ENCODE peak calls at places on chromosomes 12 and 14, in seven cellular contexts. Y, M, C, V, W, G and R are unnamed samples.

GRCh38 chr12:18461738-18462137 is 200.4 kb downstream of the PIK3C2G start:
- DNase-seq in V (no peak), M (no peak), C (peak), Y (peak), W (no peak), G (no peak), R (no peak)

GRCh38 chr12:52125499-52125900 is 46.0 kb downstream of the SMIM41 start:
- DNase-seq in C (no peak), W (no peak), V (no peak), G (no peak), Y (no peak), M (no peak), R (no peak)

GRCh38 chr12:56591111-56591510 is 39.0 kb downstream of the BAZ2A start:
- DNase-seq in G (no peak), M (no peak), V (no peak), W (no peak), Y (no peak), C (no peak), R (no peak)

GRCh38 chr12:31922341-31923062 is 36.7 kb upstream of the RESF1 start:
- DNase-seq in G (no peak), M (no peak), W (no peak), V (no peak), C (no peak), Y (peak), R (peak)

GRCh38 chr12:19236656-19237055 is 107.1 kb downstream of the PLEKHA5 start:
- DNase-seq in Y (peak), M (no peak), G (no peak), W (no peak), V (no peak), C (peak), R (peak)

GRCh38 chr12:32870716-32871115 is 25.9 kb downstream of the PKP2 start:
- DNase-seq in M (no peak), C (no peak), Y (peak), G (no peak), V (peak), W (no peak), R (peak)

GRCh38 chr12:89733579-89734201 is 25.1 kb upstream of the ATP2B1 start:
- DNase-seq in W (no peak), M (no peak), C (peak), G (no peak), V (peak), Y (peak), R (peak)

GRCh38 chr12:123941485-123942276 is 30.9 kb downstream of the CCDC92 start:
- DNase-seq in M (no peak), C (peak), W (no peak), Y (peak), G (no peak), V (no peak), R (peak)

GRCh38 chr14:75537071-75537470 is 14.8 kb downstream of the BATF start:
- DNase-seq in M (no peak), G (no peak), C (no peak), V (peak), W (no peak), Y (no peak), R (no peak)

GRCh38 chr12:12384601-12385321 is 27.9 kb downstream of the BORCS5 start:
- DNase-seq in M (no peak), W (no peak), Y (no peak), V (no peak), G (peak), C (no peak), R (no peak)

GRCh38 chr12:62933871-62934798 is 815 bp downstream of the PPM1H start:
- DNase-seq in W (peak), M (peak), V (peak), C (peak), Y (peak), G (peak), R (peak)

GRCh38 chr12:124737772-124738635 is 125.7 kb downstream of the SCARB1 start:
- DNase-seq in W (no peak), V (no peak), G (no peak), M (no peak), Y (no peak), C (no peak), R (no peak)

GRCh38 chr12:56007892-56008471 is 10.9 kb downstream of the SUOX start:
- DNase-seq in G (no peak), C (peak), W (no peak), Y (no peak), M (no peak), V (peak), R (peak)

GRCh38 chr12:81077329-81077685 is 572 bp upstream of the ACSS3 start:
- DNase-seq in C (peak), G (peak), V (no peak), Y (no peak), M (no peak), W (no peak), R (no peak)

GRCh38 chr14:92551066-92551841 is 37.7 kb downstream of the RIN3 start:
- DNase-seq in C (no peak), G (no peak), W (peak), Y (no peak), V (no peak), M (peak), R (no peak)

GRCh38 chr14:67911506-67911905 is 91.9 kb downstream of the RAD51B start:
- DNase-seq in C (no peak), W (no peak), G (no peak), V (no peak), M (no peak), Y (peak), R (no peak)

GRCh38 chr14:50544911-50545310 is 12.5 kb upstream of the MAP4K5 start:
- DNase-seq in G (no peak), Y (no peak), V (no peak), C (no peak), M (no peak), W (no peak), R (peak)

GRCh38 chr12:15939111-15939510 is 28.0 kb downstream of the DERA start:
- DNase-seq in G (no peak), M (no peak), V (no peak), Y (no peak), W (no peak), C (no peak), R (no peak)

GRCh38 chr12:20646239-20646827 is 48.8 kb upstream of the SLCO1C1 start:
- DNase-seq in Y (peak), G (peak), M (peak), V (peak), W (peak), C (peak), R (peak)

DNA sequence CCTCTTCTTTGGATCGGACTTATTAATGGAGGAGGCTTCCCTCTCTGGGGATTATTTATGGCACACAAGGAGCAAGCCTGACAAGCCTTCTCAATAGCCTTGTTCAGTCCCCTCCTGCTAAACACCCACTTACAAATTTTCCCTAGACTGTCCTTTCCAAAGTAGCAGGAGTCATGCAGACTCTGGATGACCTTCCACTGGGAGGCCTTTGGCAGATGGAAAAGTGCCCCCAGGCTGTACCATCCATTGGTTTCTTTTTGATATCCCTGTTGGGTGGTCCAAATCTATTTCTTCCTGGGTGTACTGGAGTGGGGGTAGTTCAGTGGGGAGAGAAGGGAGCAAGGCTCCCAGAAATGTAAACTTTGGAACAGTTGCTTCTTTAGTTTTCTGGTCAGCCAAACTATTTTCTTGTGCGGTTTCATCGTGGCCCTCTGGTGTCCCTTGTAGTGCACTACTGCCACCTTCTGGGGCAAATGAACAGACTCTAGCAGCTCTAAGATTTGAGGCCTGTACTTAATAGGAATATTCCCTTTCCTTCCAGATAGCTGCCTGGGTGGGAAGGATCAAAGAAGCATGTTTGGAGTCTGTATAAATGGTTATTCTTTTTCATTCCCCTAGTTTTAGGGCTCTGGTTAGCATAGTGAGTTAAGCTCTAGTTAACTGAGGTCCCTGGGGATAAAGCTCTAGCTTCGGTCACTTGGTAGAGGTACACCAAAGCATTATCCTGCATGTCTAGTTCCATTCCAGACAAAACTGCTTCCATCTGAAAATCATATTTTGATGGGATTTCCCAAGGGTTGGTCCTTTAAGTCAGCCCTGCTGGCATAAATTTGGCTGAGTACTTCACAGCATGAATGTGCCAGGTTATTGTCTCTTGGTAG is 409.5 kb downstream of the SLC6A15 start:
- DNase-seq in Y (peak), V (peak), G (peak), C (peak), W (peak), M (peak), R (peak)
- TF ChIP-seq CTCF in Y (peak), V (peak), G (peak), C (peak), W (peak), M (peak), R (peak)

GRCh38 chr14:100422556-100423420 is 99.6 kb downstream of the SLC25A47 start:
- DNase-seq in Y (no peak), C (peak), W (no peak), V (no peak), G (no peak), M (no peak), R (peak)

GRCh38 chr14:100417466-100417865 is 94.3 kb downstream of the SLC25A47 start:
- DNase-seq in V (peak), G (peak), Y (peak), W (no peak), M (no peak), C (peak), R (peak)

GRCh38 chr14:100416921-100417451 is 93.8 kb downstream of the SLC25A47 start:
- DNase-seq in M (no peak), C (peak), G (no peak), Y (peak), V (peak), W (no peak), R (peak)

GRCh38 chr14:100421756-100422470 is 98.8 kb downstream of the SLC25A47 start:
- DNase-seq in M (no peak), Y (no peak), W (no peak), G (no peak), C (no peak), V (peak), R (no peak)

GRCh38 chr14:100419856-100420255 is 96.7 kb downstream of the SLC25A47 start:
- DNase-seq in Y (no peak), W (no peak), M (no peak), C (no peak), G (no peak), V (no peak), R (no peak)
- TF ChIP-seq CTCF in Y (no peak), W (no peak), M (no peak), C (no peak), G (peak), V (peak), R (no peak)

DNA sequence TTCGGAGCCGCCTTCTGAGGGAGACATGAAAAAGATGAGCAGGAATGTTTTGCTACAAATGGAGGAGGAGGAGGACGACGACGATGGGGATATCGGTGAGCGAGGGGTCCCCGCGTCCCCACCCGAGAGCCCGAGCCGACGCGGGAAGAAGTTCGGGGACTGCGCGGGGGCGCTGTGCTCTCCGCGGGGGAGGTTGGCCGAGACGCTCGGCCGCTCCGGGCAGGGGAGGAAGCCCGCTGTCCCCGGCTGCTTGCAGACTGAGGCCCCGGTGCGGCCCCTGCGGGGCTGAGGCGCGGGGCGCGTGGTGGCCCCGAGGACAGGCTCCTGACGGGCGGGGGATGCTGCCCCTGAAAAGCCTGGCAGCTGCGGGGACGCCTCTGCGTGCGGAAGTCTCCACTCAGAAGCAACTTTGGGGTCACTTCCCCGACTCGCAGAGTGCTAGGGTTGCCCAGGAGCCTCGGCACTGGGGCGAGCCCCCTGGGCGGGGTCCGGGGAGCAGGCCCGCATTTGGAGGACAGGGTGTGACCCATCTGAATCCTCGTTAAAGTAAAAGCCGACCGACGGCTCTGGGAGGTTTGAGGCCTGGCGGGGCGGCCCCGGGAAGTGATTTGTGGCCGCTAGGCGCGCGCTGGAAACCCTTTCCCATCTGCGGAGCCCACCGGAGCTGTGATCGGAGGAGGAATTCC is 545 bp downstream of the ANO6 start:
- DNase-seq in V (peak), Y (peak), C (peak), M (peak), W (peak), G (peak), R (peak)
- TF ChIP-seq CTCF in V (peak), Y (peak), C (peak), M (peak), W (peak), G (peak), R (no peak)

GRCh38 chr12:66103011-66103913 is 27.3 kb downstream of the LLPH start:
- DNase-seq in V (no peak), W (no peak), C (peak), Y (no peak), M (no peak), G (no peak), R (no peak)
- TF ChIP-seq CTCF in V (no peak), W (no peak), C (peak), Y (peak), M (no peak), G (no peak), R (no peak)

DNA sequence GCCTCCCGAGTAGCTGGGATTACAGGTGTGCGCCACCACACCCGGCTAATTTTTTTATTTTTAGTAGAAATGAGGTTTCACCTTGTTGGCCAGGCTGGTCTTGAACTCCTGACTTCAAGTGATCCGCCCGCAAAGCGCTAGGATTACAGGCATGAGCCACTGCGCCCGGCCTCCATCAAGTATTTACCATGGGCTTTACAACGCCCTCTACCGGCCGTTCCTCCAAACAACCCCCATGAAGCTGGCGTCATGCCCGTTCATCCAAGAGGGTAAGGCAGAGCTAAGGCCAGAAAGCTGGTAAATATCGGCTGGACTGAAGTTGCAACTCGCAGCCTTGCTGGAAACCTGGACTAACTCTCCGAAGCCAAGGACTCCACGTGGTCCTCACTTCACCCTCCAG is 41.6 kb downstream of the RNF34 start:
- DNase-seq in C (no peak), V (no peak), G (no peak), M (no peak), Y (no peak), W (no peak), R (no peak)
- TF ChIP-seq CTCF in C (peak), V (peak), G (no peak), M (no peak), Y (no peak), W (no peak), R (no peak)

DNA sequence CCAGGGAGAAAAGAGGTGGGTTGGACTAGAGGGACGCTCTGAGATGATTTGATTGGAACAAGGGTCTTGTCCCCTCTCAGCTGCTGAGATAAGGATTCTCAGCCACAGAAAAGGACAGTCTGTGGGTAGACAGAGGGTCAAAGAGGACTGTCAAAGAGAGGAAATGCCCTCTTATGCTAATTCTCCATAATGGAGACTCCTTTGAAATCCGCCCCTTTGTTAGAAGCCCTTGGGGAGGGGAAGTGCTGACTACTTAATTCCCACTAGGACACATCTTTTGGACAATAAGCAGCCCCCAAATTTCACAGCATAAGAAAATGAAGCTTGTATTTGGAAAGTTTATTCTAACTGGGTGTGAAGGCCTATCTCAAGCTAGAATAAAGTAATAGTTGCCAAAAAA is 176.6 kb downstream of the KTN1 start:
- DNase-seq in Y (no peak), W (no peak), M (no peak), V (no peak), C (no peak), G (no peak), R (no peak)
- TF ChIP-seq CTCF in Y (no peak), W (no peak), M (no peak), V (no peak), C (no peak), G (no peak), R (no peak)

GRCh38 chr12:6279631-6280030 is 30.9 kb upstream of the PLEKHG6 start:
- DNase-seq in V (no peak), G (no peak), C (no peak), Y (no peak), W (no peak), M (no peak), R (no peak)
- TF ChIP-seq CTCF in V (no peak), G (no peak), C (no peak), Y (no peak), W (no peak), M (no peak), R (no peak)

GRCh38 chr14:33509927-33510535 is 440.8 kb downstream of the EGLN3 start:
- DNase-seq in G (no peak), V (peak), Y (peak), C (peak), W (no peak), M (no peak), R (peak)

GRCh38 chr14:33508663-33509062 is 442.2 kb downstream of the EGLN3 start:
- DNase-seq in C (no peak), V (no peak), Y (no peak), M (no peak), G (no peak), W (no peak), R (no peak)

GRCh38 chr14:33509454-33509853 is 441.4 kb downstream of the EGLN3 start:
- DNase-seq in W (no peak), C (no peak), V (no peak), M (no peak), G (no peak), Y (no peak), R (peak)

GRCh38 chr14:33505963-33506329 is 444.9 kb downstream of the EGLN3 start:
- DNase-seq in M (no peak), V (no peak), G (no peak), W (no peak), C (no peak), Y (no peak), R (no peak)

GRCh38 chr14:33505295-33505962 is 445.4 kb downstream of the EGLN3 start:
- DNase-seq in Y (no peak), G (no peak), M (no peak), W (no peak), V (no peak), C (no peak), R (no peak)
- TF ChIP-seq CTCF in Y (no peak), G (no peak), M (no peak), W (no peak), V (no peak), C (no peak), R (no peak)

GRCh38 chr12:103303484-103303883 is 192.3 kb downstream of the C12orf42 start:
- DNase-seq in W (no peak), M (no peak), V (no peak), Y (no peak), G (no peak), C (no peak), R (no peak)
- TF ChIP-seq CTCF in W (no peak), M (no peak), V (no peak), Y (no peak), G (no peak), C (no peak), R (no peak)